ENCODE peak calls at places on chromosomes 12 and 14, in four cellular contexts. D, O, P and K are unnamed samples.

GRCh38 chr14:71591929-71592328 is 340.3 kb upstream of the RGS6 start:
- DNase-seq in D (no peak), P (no peak), O (peak), K (peak)

GRCh38 chr14:37594238-37594915 is 672 bp downstream of the FOXA1 start:
- DNase-seq in O (peak), D (no peak), P (peak), K (peak)

GRCh38 chr12:607541-608001 is 55.7 kb downstream of the NINJ2 start:
- DNase-seq in O (peak), P (peak), D (no peak), K (peak)

GRCh38 chr14:24279301-24280186 is 8.1 kb upstream of the RABGGTA start:
- DNase-seq in P (peak), O (no peak), D (no peak), K (peak)

GRCh38 chr12:118436002-118436724 is 59.8 kb downstream of the SUDS3 start:
- DNase-seq in P (peak), O (no peak), D (no peak), K (peak)

GRCh38 chr12:45914090-45914489 is 76.3 kb downstream of the SCAF11 start:
- DNase-seq in O (peak), D (no peak), P (peak), K (peak)

GRCh38 chr14:37144729-37145363 is 27.6 kb downstream of the SLC25A21 start:
- DNase-seq in D (no peak), P (no peak), O (no peak), K (no peak)

GRCh38 chr12:1920971-1921370 is 2.5 kb upstream of the CACNA2D4 start:
- DNase-seq in O (no peak), P (peak), D (no peak), K (no peak)

GRCh38 chr12:49470986-49471385 is 67.8 kb upstream of the KCNH3 start:
- DNase-seq in D (no peak), O (no peak), P (no peak), K (no peak)

GRCh38 chr12:70031046-70031445 is 206.0 kb downstream of the MYRFL start:
- DNase-seq in P (peak), O (no peak), D (no peak), K (no peak)

GRCh38 chr14:68807148-68807600 is 14.3 kb upstream of the ZFP36L1 start:
- DNase-seq in P (peak), D (no peak), O (peak), K (peak)

GRCh38 chr12:100706029-100706428 is 88.5 kb upstream of the ANO4 start:
- DNase-seq in D (no peak), P (no peak), O (peak), K (peak)

GRCh38 chr14:35534884-35535793 is 1.2 kb downstream of the INSM2 start:
- DNase-seq in D (no peak), P (peak), O (peak), K (peak)

GRCh38 chr14:60775296-60775695 is 40.7 kb downstream of the MNAT1 start:
- DNase-seq in O (peak), D (no peak), P (no peak), K (peak)

GRCh38 chr14:96564389-96564788 is 62.2 kb downstream of the PAPOLA start:
- DNase-seq in D (no peak), P (no peak), O (no peak), K (no peak)

GRCh38 chr12:76272292-76272691 is 75.9 kb downstream of the BBS10 start:
- DNase-seq in D (no peak), O (no peak), P (no peak), K (no peak)

GRCh38 chr14:35355981-35356839 is 48.3 kb downstream of the NFKBIA start:
- DNase-seq in D (no peak), P (no peak), O (peak), K (peak)

GRCh38 chr12:104911942-104912341 is 46.1 kb downstream of the SLC41A2 start:
- DNase-seq in P (no peak), D (no peak), O (no peak), K (no peak)

GRCh38 chr12:89492883-89493282 is 31.7 kb downstream of the GALNT4 start:
- DNase-seq in P (no peak), D (no peak), O (no peak), K (no peak)

GRCh38 chr12:121751716-121752351 is 39.3 kb downstream of the TMEM120B start:
- DNase-seq in D (no peak), P (no peak), O (no peak), K (no peak)

GRCh38 chr14:103563089-103563620 is 395 bp downstream of the COA8 start:
- DNase-seq in P (no peak), O (no peak), D (no peak), K (peak)

GRCh38 chr12:43148711-43149110 is 403.3 kb downstream of the ADAMTS20 start:
- DNase-seq in D (no peak), P (no peak), O (no peak), K (peak)

GRCh38 chr14:53016919-53017318 is 66.1 kb upstream of the FERMT2 start:
- DNase-seq in P (no peak), D (no peak), O (no peak), K (no peak)

GRCh38 chr12:94134226-94134795 is 14.1 kb upstream of the PLXNC1 start:
- DNase-seq in D (no peak), P (peak), O (peak), K (peak)

GRCh38 chr12:56261503-56262230 is 3.5 kb upstream of the ANKRD52 start:
- DNase-seq in P (no peak), D (no peak), O (peak), K (peak)

GRCh38 chr12:96652870-96653269 is 163.5 kb downstream of the CFAP54 start:
- DNase-seq in O (no peak), D (no peak), P (no peak), K (no peak)

GRCh38 chr12:3713483-3713882 is 39.4 kb downstream of the CRACR2A start:
- DNase-seq in P (no peak), O (no peak), D (no peak), K (no peak)

GRCh38 chr14:104001003-104001402 is 58.7 kb upstream of the RD3L start:
- DNase-seq in D (no peak), O (no peak), P (peak), K (no peak)

GRCh38 chr14:87934185-87934584 is 58.8 kb downstream of the GALC start:
- DNase-seq in O (peak), P (no peak), D (no peak), K (no peak)

GRCh38 chr14:77458249-77458950 is 507 bp downstream of the AHSA1 start:
- DNase-seq in O (peak), D (peak), P (peak), K (peak)

GRCh38 chr14:95549656-95550585 is 15.1 kb downstream of the GLRX5 start:
- DNase-seq in D (no peak), P (no peak), O (no peak), K (no peak)

GRCh38 chr14:53042480-53042879 is 91.6 kb upstream of the FERMT2 start:
- DNase-seq in D (no peak), O (peak), P (no peak), K (no peak)

GRCh38 chr12:100593490-100593889 is 20.0 kb downstream of the GAS2L3 start:
- DNase-seq in P (no peak), O (peak), D (no peak), K (peak)